ENCODE peak calls at places on chromosome X, in nine cellular contexts. Y is IMR-90, G is neural crest cell, R is PC-3, A is left lung, N is fibroblast of lung, U is Caco-2, P is spleen, T is tibial nerve. H is an unnamed sample.

GRCh38 chrX:13029341-13029740 is 15.1 kb downstream of the FAM9C start:
- DNase-seq in G (no peak), A (no peak), Y (peak), P (no peak), R (peak), N (peak), T (peak), U (no peak), H (no peak)

GRCh38 chrX:78886550-78886949 is 58.6 kb upstream of the P2RY10 start:
- DNase-seq in P (no peak), Y (no peak), N (no peak), U (no peak), R (peak), G (no peak), A (no peak), T (no peak), H (peak)

GRCh38 chrX:24424948-24425347 is 40.1 kb upstream of the PDK3 start:
- DNase-seq in R (no peak), T (peak), N (no peak), P (no peak), A (no peak), U (no peak), Y (peak), G (no peak), H (no peak)

GRCh38 chrX:119236599-119237525 is 777 bp downstream of the PGRMC1 start:
- DNase-seq in Y (peak), N (peak), R (peak), G (no peak), P (peak), A (no peak), T (peak), U (peak), H (peak)

GRCh38 chrX:136376713-136377112 is 76.0 kb downstream of the ADGRG4 start:
- DNase-seq in N (no peak), G (no peak), U (no peak), T (no peak), P (no peak), R (peak), Y (no peak), A (no peak), H (no peak)

GRCh38 chrX:13750204-13750603 is 15.7 kb downstream of the OFD1 start:
- DNase-seq in Y (peak), T (no peak), N (peak), U (peak), G (no peak), R (peak), A (no peak), P (no peak), H (no peak)

GRCh38 chrX:119565110-119565663 is at the start of gene STEEP1:
- DNase-seq in R (peak), T (peak), G (peak), Y (peak), P (peak), U (peak), A (peak), N (peak), H (peak)

GRCh38 chrX:53678667-53679066 is 7.9 kb downstream of the HUWE1 start:
- DNase-seq in U (no peak), R (peak), T (no peak), G (no peak), Y (no peak), P (no peak), N (no peak), A (no peak), H (no peak)

GRCh38 chrX:23792861-23793553 is 10.0 kb downstream of the SAT1 start:
- DNase-seq in R (no peak), Y (no peak), T (no peak), A (no peak), G (no peak), P (no peak), N (no peak), U (no peak), H (no peak)

GRCh38 chrX:49850028-49850427 is 20.9 kb downstream of the PAGE4 start:
- DNase-seq in R (no peak), A (no peak), G (no peak), N (no peak), Y (no peak), U (no peak), P (no peak), T (no peak), H (no peak)

GRCh38 chrX:110421499-110422455 is 63.1 kb downstream of the RTL9 start:
- DNase-seq in G (no peak), Y (no peak), P (no peak), N (no peak), R (no peak), A (no peak), T (no peak), U (no peak), H (no peak)

GRCh38 chrX:140157611-140158010 is 192.3 kb upstream of the CXorf66 start:
- DNase-seq in U (no peak), N (peak), G (peak), R (peak), T (no peak), Y (peak), A (no peak), P (no peak), H (no peak)

GRCh38 chrX:14050704-14051103 is 21.0 kb upstream of the GEMIN8 start:
- DNase-seq in N (no peak), P (no peak), T (no peak), R (no peak), G (no peak), Y (peak), U (no peak), A (no peak), H (no peak)

GRCh38 chrX:11666180-11666579 is 460 bp upstream of the ARHGAP6 start:
- DNase-seq in G (peak), T (no peak), R (no peak), U (no peak), Y (no peak), P (no peak), A (no peak), N (peak), H (peak)

DNA sequence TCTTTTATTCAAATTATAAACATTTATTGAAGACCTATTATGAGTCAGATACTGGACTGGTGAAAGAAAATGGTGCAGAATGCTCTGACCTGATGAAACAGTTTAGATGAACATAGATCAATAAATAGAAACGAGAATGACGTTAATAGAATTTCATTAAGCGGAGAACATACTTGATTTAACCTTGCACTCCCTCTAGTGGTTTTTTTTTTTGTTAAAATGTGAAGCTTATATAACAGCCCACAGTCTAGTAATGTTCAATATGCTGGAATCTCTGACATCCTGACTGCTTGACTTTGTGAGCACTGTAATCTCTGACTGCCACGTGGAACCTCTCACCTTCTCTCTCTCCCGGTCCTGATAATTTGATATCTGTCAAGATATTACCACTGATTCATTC is 32.3 kb downstream of the HDAC8 start:
- DNase-seq in R (peak), A (no peak), N (peak), T (no peak), P (no peak), Y (peak), U (peak), G (no peak), H (no peak)
- TF ChIP-seq CTCF in R (peak), A (peak), N (peak), T (peak), P (no peak), Y (peak), U (no peak), G (peak), H (no peak)

GRCh38 chrX:50941638-50942037 is 31.1 kb downstream of the BMP15 start:
- DNase-seq in R (peak), N (no peak), P (peak), A (peak), U (peak), T (no peak), Y (no peak), G (no peak), H (no peak)
- TF ChIP-seq CTCF in R (peak), N (peak), P (no peak), A (no peak), U (no peak), T (no peak), Y (peak), G (peak), H (peak)

GRCh38 chrX:68824565-68825125 is 4.2 kb upstream of the EFNB1 start:
- DNase-seq in G (no peak), A (no peak), N (no peak), R (no peak), Y (no peak), P (no peak), U (no peak), T (no peak), H (no peak)

GRCh38 chrX:68824152-68824433 is 4.7 kb upstream of the EFNB1 start:
- DNase-seq in A (no peak), R (no peak), N (no peak), T (no peak), P (no peak), Y (no peak), G (no peak), U (no peak), H (no peak)

GRCh38 chrX:68823413-68824151 is 5.2 kb upstream of the EFNB1 start:
- DNase-seq in T (no peak), R (no peak), N (no peak), P (no peak), U (no peak), A (no peak), G (no peak), Y (no peak), H (no peak)

GRCh38 chrX:68821616-68822015 is 7.2 kb upstream of the EFNB1 start:
- DNase-seq in Y (no peak), P (no peak), T (no peak), A (no peak), U (no peak), R (no peak), N (no peak), G (no peak), H (no peak)

GRCh38 chrX:68822641-68823410 is 6.0 kb upstream of the EFNB1 start:
- DNase-seq in U (peak), R (peak), N (peak), A (no peak), P (no peak), G (peak), T (no peak), Y (peak), H (no peak)
- TF ChIP-seq CTCF in U (peak), R (peak), N (peak), A (peak), P (peak), G (peak), T (peak), Y (peak), H (peak)

GRCh38 chrX:1124531-1124930 is 87.9 kb downstream of the CRLF2 start:
- DNase-seq in G (no peak), R (no peak), P (peak), N (no peak), A (no peak), U (no peak), Y (no peak), T (no peak), H (no peak)

DNA sequence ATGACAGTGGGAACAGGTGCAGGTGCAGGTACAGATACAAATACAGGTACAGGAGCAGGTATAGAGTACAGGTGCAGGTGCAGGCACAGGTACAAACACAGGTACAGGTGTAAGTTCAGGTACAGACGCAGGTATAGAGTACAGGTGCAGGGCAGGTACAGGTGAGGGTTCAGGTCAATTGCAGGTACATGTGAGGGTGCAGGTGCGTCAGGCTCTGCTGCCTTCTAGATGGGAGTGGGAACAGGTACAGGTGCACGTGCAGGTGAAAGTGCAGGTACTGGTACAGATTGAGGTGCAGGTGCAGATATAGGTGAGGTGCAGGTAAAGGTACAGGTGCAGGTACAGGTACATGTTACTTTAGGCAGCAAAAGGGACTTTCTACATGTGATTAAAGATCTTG is 85.7 kb downstream of the CRLF2 start:
- DNase-seq in U (no peak), T (no peak), P (peak), N (no peak), A (no peak), G (no peak), R (no peak), Y (no peak), H (no peak)
- TF ChIP-seq CTCF in U (no peak), T (no peak), P (no peak), N (no peak), A (no peak), G (no peak), R (no peak), Y (no peak), H (no peak)

GRCh38 chrX:100512471-100512870 is 72.3 kb upstream of the TNMD start:
- DNase-seq in P (no peak), U (peak), T (no peak), Y (peak), A (no peak), R (peak), G (no peak), N (peak), H (no peak)
- TF ChIP-seq CTCF in P (peak), U (peak), T (peak), Y (peak), A (peak), R (peak), G (peak), N (peak), H (peak)

GRCh38 chrX:3377560-3377959 is 31.1 kb upstream of the MXRA5 start:
- DNase-seq in T (no peak), U (no peak), P (no peak), Y (no peak), G (no peak), N (no peak), A (no peak), R (no peak), H (no peak)

GRCh38 chrX:3384330-3384729 is 37.9 kb upstream of the MXRA5 start:
- DNase-seq in U (no peak), N (no peak), G (no peak), T (no peak), A (no peak), P (no peak), R (peak), Y (no peak), H (no peak)

GRCh38 chrX:3380603-3381002 is 34.2 kb upstream of the MXRA5 start:
- DNase-seq in A (no peak), P (no peak), N (no peak), R (no peak), Y (no peak), T (no peak), U (no peak), G (no peak), H (no peak)
- TF ChIP-seq CTCF in A (no peak), P (no peak), N (no peak), R (no peak), Y (no peak), T (no peak), U (no peak), G (no peak), H (no peak)

GRCh38 chrX:100606753-100607152 is 22.0 kb downstream of the TNMD start:
- DNase-seq in G (no peak), R (no peak), Y (no peak), A (no peak), P (no peak), U (no peak), T (no peak), N (no peak), H (no peak)

GRCh38 chrX:100611951-100612350 is 24.7 kb downstream of the TSPAN6 start:
- DNase-seq in Y (no peak), R (no peak), N (no peak), T (no peak), G (no peak), P (no peak), U (no peak), A (no peak), H (no peak)

GRCh38 chrX:100615015-100615414 is 21.6 kb downstream of the TSPAN6 start:
- DNase-seq in A (no peak), R (peak), G (no peak), Y (peak), P (no peak), U (peak), N (peak), T (peak), H (peak)

GRCh38 chrX:100609591-100609990 is 24.9 kb downstream of the TNMD start:
- DNase-seq in G (no peak), Y (no peak), P (no peak), U (no peak), N (no peak), A (no peak), T (no peak), R (peak), H (no peak)
- TF ChIP-seq CTCF in G (peak), Y (peak), P (no peak), U (no peak), N (no peak), A (no peak), T (peak), R (peak), H (peak)

DNA sequence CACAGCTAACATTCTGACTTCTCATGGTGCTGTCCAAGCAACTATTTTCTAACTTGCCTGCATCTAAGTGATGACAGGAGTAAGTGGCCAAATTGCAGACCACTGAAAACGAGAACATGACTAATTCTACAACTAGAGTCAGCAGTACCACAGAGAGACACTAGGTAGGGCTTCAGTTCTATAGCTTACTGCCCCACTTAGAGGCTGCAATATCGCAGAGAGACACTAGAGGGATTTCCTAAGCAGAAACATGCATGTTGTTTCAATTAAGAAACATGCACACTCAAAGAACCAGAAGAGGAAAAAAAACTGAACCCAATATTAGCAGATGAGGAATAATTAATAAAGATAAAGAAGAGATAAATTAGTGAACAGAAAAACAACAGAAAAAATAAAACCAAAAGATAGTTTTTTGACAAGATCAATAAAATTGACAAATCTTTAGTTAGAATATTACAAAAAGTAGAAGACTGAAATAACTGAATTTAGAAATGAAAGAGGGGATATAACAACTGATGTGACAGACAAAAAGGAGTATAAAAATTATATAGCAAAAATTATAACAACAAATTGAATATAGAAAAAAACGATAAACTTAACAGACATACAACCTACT is 100.8 kb downstream of the SPIN4 start:
- DNase-seq in U (peak), Y (peak), P (no peak), A (no peak), G (peak), R (peak), N (peak), T (peak), H (peak)
- TF ChIP-seq CTCF in U (peak), Y (peak), P (peak), A (peak), G (peak), R (peak), N (peak), T (peak), H (peak)

GRCh38 chrX:152821145-152821765 is 9.3 kb downstream of the CETN2 start:
- DNase-seq in T (no peak), U (peak), P (no peak), G (peak), A (no peak), N (peak), R (peak), Y (peak), H (no peak)
- TF ChIP-seq CTCF in T (no peak), U (peak), P (peak), G (peak), A (peak), N (peak), R (peak), Y (peak), H (peak)

GRCh38 chrX:152819732-152820131 is 10.8 kb downstream of the CETN2 start:
- DNase-seq in R (peak), N (peak), T (no peak), P (no peak), A (no peak), U (no peak), Y (peak), G (no peak), H (no peak)
- TF ChIP-seq CTCF in R (no peak), N (no peak), T (no peak), P (no peak), A (no peak), U (no peak), Y (no peak), G (no peak), H (no peak)

H was measured in GM06990.